ENCODE peak calls at places on chromosomes 12 and 14, in ten cellular contexts. M is activated CD4-positive, alpha-beta T cell treated with anti-CD3 and anti-CD28 coated beads, Interleukin-2, amount 10 ng/mL, durations not matched to agents 7 days and 5 days; U is MCF 10A; C is omental fat pad; D is brain microvascular endothelial cell; L is CD8-positive, alpha-beta memory T cell; V is globus pallidus; N is GM18507; T is ACHN; B is left cardiac atrium. A is an unnamed sample.

GRCh38 chr14:55115861-55116245 is 13.2 kb upstream of the LGALS3 start:
- DNase-seq in M (no peak), U (no peak), C (no peak), D (no peak), L (no peak), V (no peak), N (no peak), T (no peak), B (no peak), A (no peak)

GRCh38 chr12:118070650-118071049 is 9.7 kb upstream of the WSB2 start:
- DNase-seq in M (no peak), U (no peak), C (no peak), D (no peak), L (no peak), V (no peak), N (no peak), T (no peak), B (no peak), A (no peak)

GRCh38 chr12:100591979-100592378 is 18.5 kb downstream of the GAS2L3 start:
- DNase-seq in M (no peak), U (no peak), C (no peak), D (no peak), L (no peak), V (no peak), N (no peak), T (no peak), B (no peak), A (no peak)

GRCh38 chr12:120709976-120710804 is at the start of gene UNC119B:
- DNase-seq in M (peak), U (peak), C (no peak), D (peak), L (peak), V (peak), N (peak), T (peak), B (peak), A (peak)

GRCh38 chr12:77746108-77746507 is 84.6 kb upstream of the NAV3 start:
- DNase-seq in M (no peak), U (no peak), C (no peak), D (peak), L (no peak), V (no peak), N (peak), T (no peak), B (no peak), A (no peak)

GRCh38 chr14:95507174-95507573 is 9.3 kb downstream of the SYNE3 start:
- DNase-seq in M (no peak), U (peak), C (no peak), D (peak), L (no peak), V (no peak), N (no peak), T (peak), B (peak), A (no peak)

GRCh38 chr14:33692762-33693161 is 258.1 kb downstream of the EGLN3 start:
- DNase-seq in M (no peak), U (peak), C (no peak), D (peak), L (no peak), V (no peak), N (no peak), T (peak), B (no peak), A (no peak)

GRCh38 chr14:104800600-104801283 is at the start of gene ZBTB42:
- DNase-seq in M (peak), U (peak), C (no peak), D (peak), L (peak), V (no peak), N (no peak), T (peak), B (peak), A (peak)